ENCODE peak calls at places on chromosomes 13 and 19, in seven cellular contexts. One of them, this sample, is unnamed.

GRCh38 chr13:112066624-112067004 is 335 bp upstream of the SOX1 start:
- DNase-seq in M059J: no peak
- DNase-seq in AG20443: peak; percentile 24
- DNase-seq in NCI-H345: peak; percentile 98
- DNase-seq in MCF 10A: no peak
- DNase-seq in stomach: no peak
- DNase-seq in astrocyte of the hippocampus: peak; percentile 88
- DNase-seq in this sample: peak; percentile 95

GRCh38 chr19:29928831-29929230 is 13.2 kb upstream of the URI1 start:
- DNase-seq in M059J: no peak
- DNase-seq in AG20443: no peak
- DNase-seq in NCI-H345: no peak
- DNase-seq in MCF 10A: no peak
- DNase-seq in stomach: no peak
- DNase-seq in astrocyte of the hippocampus: no peak
- DNase-seq in this sample: no peak

GRCh38 chr19:1904385-1905070 is 671 bp upstream of the ADAT3 start:
- DNase-seq in M059J: no peak
- DNase-seq in AG20443: no peak
- DNase-seq in NCI-H345: peak; percentile 36
- DNase-seq in MCF 10A: no peak
- DNase-seq in stomach: peak; percentile 70
- DNase-seq in astrocyte of the hippocampus: peak; percentile 58
- DNase-seq in this sample: no peak

GRCh38 chr13:94722596-94722995 is 10.3 kb upstream of the SOX21 start:
- DNase-seq in M059J: no peak
- DNase-seq in AG20443: no peak
- DNase-seq in NCI-H345: no peak
- DNase-seq in MCF 10A: no peak
- DNase-seq in stomach: no peak
- DNase-seq in astrocyte of the hippocampus: peak; percentile 41
- DNase-seq in this sample: no peak

GRCh38 chr19:10321874-10322835 is 6.3 kb upstream of the FDX2 start:
- DNase-seq in M059J: no peak
- DNase-seq in AG20443: no peak
- DNase-seq in NCI-H345: no peak
- DNase-seq in MCF 10A: no peak
- DNase-seq in stomach: no peak
- DNase-seq in astrocyte of the hippocampus: no peak
- DNase-seq in this sample: no peak

GRCh38 chr19:53463263-53463662 is 4.3 kb upstream of the ZNF813 start:
- DNase-seq in M059J: no peak
- DNase-seq in AG20443: peak; percentile 33
- DNase-seq in NCI-H345: no peak
- DNase-seq in MCF 10A: no peak
- DNase-seq in stomach: no peak
- DNase-seq in astrocyte of the hippocampus: peak; percentile 37
- DNase-seq in this sample: peak; percentile 38

GRCh38 chr13:30091035-30091434 is 216.3 kb downstream of the KATNAL1 start:
- DNase-seq in M059J: no peak
- DNase-seq in AG20443: no peak
- DNase-seq in NCI-H345: no peak
- DNase-seq in MCF 10A: no peak
- DNase-seq in stomach: no peak
- DNase-seq in astrocyte of the hippocampus: no peak
- DNase-seq in this sample: no peak

GRCh38 chr13:98129059-98129741 is 13.7 kb upstream of the FARP1 start:
- DNase-seq in M059J: peak; percentile 40
- DNase-seq in AG20443: peak; percentile 29
- DNase-seq in NCI-H345: no peak
- DNase-seq in MCF 10A: peak; percentile 58
- DNase-seq in stomach: no peak
- DNase-seq in astrocyte of the hippocampus: no peak
- DNase-seq in this sample: no peak

GRCh38 chr19:46383171-46383815 is 30.1 kb downstream of the CCDC8 start:
- DNase-seq in M059J: no peak
- DNase-seq in AG20443: no peak
- DNase-seq in NCI-H345: no peak
- DNase-seq in MCF 10A: no peak
- DNase-seq in stomach: no peak
- DNase-seq in astrocyte of the hippocampus: no peak
- DNase-seq in this sample: no peak

GRCh38 chr13:68506888-68507551 is 1276.9 kb upstream of the PCDH9 start:
- DNase-seq in M059J: no peak
- DNase-seq in AG20443: no peak
- DNase-seq in NCI-H345: no peak
- DNase-seq in MCF 10A: no peak
- DNase-seq in stomach: no peak
- DNase-seq in astrocyte of the hippocampus: no peak
- DNase-seq in this sample: no peak

GRCh38 chr13:59750860-59751259 is 412.9 kb downstream of the DIAPH3 start:
- DNase-seq in M059J: peak; percentile 17
- DNase-seq in AG20443: peak; percentile 78
- DNase-seq in NCI-H345: no peak
- DNase-seq in MCF 10A: no peak
- DNase-seq in stomach: no peak
- DNase-seq in astrocyte of the hippocampus: peak; percentile 92
- DNase-seq in this sample: no peak

GRCh38 chr13:65508745-65509144 is 1721.4 kb downstream of the PCDH9 start:
- DNase-seq in M059J: no peak
- DNase-seq in AG20443: no peak
- DNase-seq in NCI-H345: no peak
- DNase-seq in MCF 10A: no peak
- DNase-seq in stomach: no peak
- DNase-seq in astrocyte of the hippocampus: no peak
- DNase-seq in this sample: no peak

GRCh38 chr19:35498984-35499383 is 8.7 kb upstream of the KRTDAP start:
- DNase-seq in M059J: no peak
- DNase-seq in AG20443: no peak
- DNase-seq in NCI-H345: no peak
- DNase-seq in MCF 10A: no peak
- DNase-seq in stomach: no peak
- DNase-seq in astrocyte of the hippocampus: no peak
- DNase-seq in this sample: no peak

GRCh38 chr19:49746206-49746958 is 16.7 kb downstream of the TSKS start:
- DNase-seq in M059J: no peak
- DNase-seq in AG20443: peak; percentile 86
- DNase-seq in NCI-H345: no peak
- DNase-seq in MCF 10A: no peak
- DNase-seq in stomach: peak; percentile 29
- DNase-seq in astrocyte of the hippocampus: peak; percentile 39
- DNase-seq in this sample: peak; percentile 19

GRCh38 chr13:114063545-114064515 is 68.6 kb downstream of the RASA3 start:
- DNase-seq in M059J: peak; percentile 65
- DNase-seq in AG20443: peak; percentile 61
- DNase-seq in NCI-H345: no peak
- DNase-seq in MCF 10A: peak; percentile 56
- DNase-seq in stomach: peak; percentile 68
- DNase-seq in astrocyte of the hippocampus: peak; percentile 58
- DNase-seq in this sample: peak; percentile 43

This sample was measured in Daoy.